ENCODE peak calls at places on chromosomes 2 and 18, in four cellular contexts. One of them, this sample, is unnamed.

GRCh38 chr18:59386909-59387515 is 27.9 kb upstream of the LMAN1 start:
- DNase-seq in K562: no peak
- DNase-seq in GM12878: no peak
- DNase-seq in HepG2: no peak
- DNase-seq in this sample: no peak

GRCh38 chr2:100228967-100229366 is 86.6 kb upstream of the AFF3 start:
- DNase-seq in K562: no peak
- DNase-seq in HepG2: no peak
- DNase-seq in GM12878: no peak
- DNase-seq in this sample: no peak

GRCh38 chr18:77248873-77249582 is 620 bp upstream of the GALR1 start:
- DNase-seq in K562: no peak
- DNase-seq in GM12878: no peak
- DNase-seq in HepG2: no peak
- DNase-seq in this sample: no peak

GRCh38 chr2:235206399-235206798 is 254.6 kb downstream of the SH3BP4 start:
- DNase-seq in GM12878: no peak
- DNase-seq in K562: no peak
- DNase-seq in HepG2: no peak
- DNase-seq in this sample: no peak

GRCh38 chr2:66236816-66237469 is 198.0 kb upstream of the MEIS1 start:
- DNase-seq in HepG2: no peak
- DNase-seq in K562: no peak
- DNase-seq in GM12878: no peak
- DNase-seq in this sample: no peak

GRCh38 chr2:72947947-72948346 is 30.6 kb downstream of the EMX1 start:
- DNase-seq in HepG2: no peak
- DNase-seq in K562: no peak
- DNase-seq in GM12878: no peak
- DNase-seq in this sample: no peak

GRCh38 chr2:177784449-177784845 is 288.1 kb downstream of the PDE11A start:
- DNase-seq in GM12878: no peak
- DNase-seq in K562: no peak
- DNase-seq in HepG2: no peak
- DNase-seq in this sample: no peak

GRCh38 chr18:13427354-13427753 is 208.8 kb downstream of the LDLRAD4 start:
- DNase-seq in K562: no peak
- DNase-seq in HepG2: no peak
- DNase-seq in GM12878: no peak
- DNase-seq in this sample: no peak

GRCh38 chr2:223970343-223971128 is 13.3 kb downstream of the MRPL44 start:
- DNase-seq in HepG2: peak
- DNase-seq in GM12878: no peak
- DNase-seq in K562: peak
- DNase-seq in this sample: no peak

GRCh38 chr2:128380061-128380889 is 61.6 kb upstream of the HS6ST1 start:
- DNase-seq in HepG2: no peak
- DNase-seq in K562: no peak
- DNase-seq in GM12878: no peak
- DNase-seq in this sample: peak

GRCh38 chr2:147913701-147914480 is 69.1 kb downstream of the ACVR2A start:
- DNase-seq in K562: no peak
- DNase-seq in HepG2: no peak
- DNase-seq in GM12878: no peak
- DNase-seq in this sample: no peak
- TF ChIP-seq CBFB in K562: no peak
- TF ChIP-seq CBFB in HepG2: no peak
- TF ChIP-seq CBFB in GM12878: no peak
- TF ChIP-seq CBFB in this sample: no peak

GRCh38 chr2:43345872-43346271 is 119.5 kb upstream of the ZFP36L2 start:
- DNase-seq in HepG2: no peak
- DNase-seq in K562: no peak
- DNase-seq in GM12878: no peak
- DNase-seq in this sample: no peak

GRCh38 chr2:43345391-43345813 is 119.0 kb upstream of the ZFP36L2 start:
- DNase-seq in HepG2: no peak
- DNase-seq in K562: no peak
- DNase-seq in GM12878: no peak
- DNase-seq in this sample: no peak

GRCh38 chr2:43344911-43345373 is 118.5 kb upstream of the ZFP36L2 start:
- DNase-seq in GM12878: no peak
- DNase-seq in HepG2: no peak
- DNase-seq in K562: peak
- DNase-seq in this sample: no peak

GRCh38 chr2:43341959-43342757 is 115.8 kb upstream of the ZFP36L2 start:
- DNase-seq in HepG2: no peak
- DNase-seq in GM12878: no peak
- DNase-seq in K562: no peak
- DNase-seq in this sample: no peak

DNA sequence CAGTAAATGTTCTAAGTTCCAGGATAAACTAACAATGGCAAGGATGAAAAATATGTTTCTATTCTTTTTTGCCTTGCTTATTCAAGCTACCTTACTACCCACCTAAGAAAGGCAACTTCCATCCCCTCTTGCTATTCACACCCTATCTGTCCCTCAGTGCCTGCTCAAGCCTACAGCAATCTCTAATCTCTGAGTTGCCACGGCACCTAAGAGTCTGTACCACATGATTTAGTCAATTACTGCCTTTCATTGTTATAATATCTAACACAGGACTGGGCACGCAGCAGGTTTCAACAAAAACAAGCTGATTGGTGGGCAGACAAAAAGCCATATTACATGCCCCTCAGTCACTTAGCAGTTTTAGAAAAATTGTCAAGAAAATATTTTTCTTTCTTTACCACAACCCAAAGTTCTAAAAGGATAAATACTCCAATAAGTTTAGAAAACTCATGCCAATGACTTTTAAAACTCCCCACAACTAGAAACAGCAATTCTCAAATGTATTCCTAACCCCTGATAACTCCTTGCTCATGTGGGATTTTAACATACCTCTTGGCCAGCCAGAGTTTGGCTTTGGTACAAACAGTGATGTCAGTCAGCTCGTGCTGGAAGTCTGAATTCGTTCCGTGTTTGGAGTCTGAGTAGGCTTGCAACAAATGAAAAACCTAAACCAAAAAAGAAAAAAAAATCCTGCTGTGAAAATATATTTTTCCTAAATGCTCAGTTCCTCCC is 117.3 kb upstream of the ZFP36L2 start:
- DNase-seq in GM12878: no peak
- DNase-seq in HepG2: no peak
- DNase-seq in K562: no peak
- DNase-seq in this sample: no peak
- TF ChIP-seq CREB1 in GM12878: no peak
- TF ChIP-seq CREB1 in HepG2: no peak
- TF ChIP-seq CREB1 in K562: no peak
- TF ChIP-seq CREB1 in this sample: no peak

GRCh38 chr2:224999784-225000183 is 42.5 kb downstream of the DOCK10 start:
- DNase-seq in HepG2: no peak
- DNase-seq in GM12878: no peak
- DNase-seq in K562: no peak
- DNase-seq in this sample: no peak

GRCh38 chr2:224995419-224995818 is 46.8 kb downstream of the DOCK10 start:
- DNase-seq in K562: no peak
- DNase-seq in HepG2: no peak
- DNase-seq in GM12878: no peak
- DNase-seq in this sample: no peak

GRCh38 chr2:225002039-225002655 is 40.1 kb downstream of the DOCK10 start:
- DNase-seq in HepG2: peak
- DNase-seq in K562: peak
- DNase-seq in GM12878: peak
- DNase-seq in this sample: peak

GRCh38 chr2:224994221-224994843 is 47.9 kb downstream of the DOCK10 start:
- DNase-seq in GM12878: no peak
- DNase-seq in K562: no peak
- DNase-seq in HepG2: no peak
- DNase-seq in this sample: no peak

GRCh38 chr2:224997802-224998201 is 44.5 kb downstream of the DOCK10 start:
- DNase-seq in K562: no peak
- DNase-seq in GM12878: no peak
- DNase-seq in HepG2: no peak
- DNase-seq in this sample: no peak
- TF ChIP-seq CBFB in K562: no peak
- TF ChIP-seq CBFB in GM12878: no peak
- TF ChIP-seq CBFB in HepG2: no peak
- TF ChIP-seq CBFB in this sample: no peak

GRCh38 chr2:232525796-232526195 is at the start of gene CHRND:
- DNase-seq in HepG2: peak
- DNase-seq in GM12878: no peak
- DNase-seq in K562: no peak
- DNase-seq in this sample: no peak

GRCh38 chr2:232529806-232530547 is 4.0 kb downstream of the CHRND start:
- DNase-seq in HepG2: no peak
- DNase-seq in GM12878: no peak
- DNase-seq in K562: no peak
- DNase-seq in this sample: peak

GRCh38 chr2:232526296-232527055 is 516 bp downstream of the CHRND start:
- DNase-seq in GM12878: no peak
- DNase-seq in HepG2: no peak
- DNase-seq in K562: no peak
- DNase-seq in this sample: no peak

GRCh38 chr2:232528746-232529445 is 2.9 kb downstream of the CHRND start:
- DNase-seq in K562: no peak
- DNase-seq in GM12878: no peak
- DNase-seq in HepG2: no peak
- DNase-seq in this sample: no peak

DNA sequence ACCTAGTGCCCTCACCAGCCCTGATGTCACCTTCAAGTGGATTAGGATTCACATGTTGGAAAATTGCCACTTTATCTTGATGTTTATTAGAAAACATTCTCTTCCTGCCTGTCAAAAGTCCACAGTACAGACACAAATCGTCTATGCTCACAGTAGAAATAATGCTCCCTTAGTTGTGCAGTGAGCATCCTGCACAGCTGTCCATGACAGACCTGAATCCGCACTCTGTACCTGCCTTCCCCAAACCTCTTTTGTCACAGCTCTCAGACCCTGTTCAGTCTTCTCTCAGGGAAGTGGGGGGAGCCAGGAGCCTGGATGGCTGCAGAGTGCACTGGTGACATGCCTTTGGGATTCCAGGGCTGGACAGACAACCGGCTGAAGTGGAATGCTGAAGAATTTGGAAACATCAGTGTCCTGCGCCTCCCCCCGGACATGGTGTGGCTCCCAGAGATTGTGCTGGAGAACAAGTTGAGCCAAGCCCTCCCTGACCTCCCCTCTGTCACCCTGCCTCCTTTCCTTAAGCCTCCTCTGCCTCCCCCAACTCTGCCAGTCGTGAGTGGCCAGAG is 2.0 kb downstream of the CHRND start:
- DNase-seq in GM12878: no peak
- DNase-seq in K562: no peak
- DNase-seq in HepG2: no peak
- DNase-seq in this sample: no peak
- TF ChIP-seq CREB1 in GM12878: no peak
- TF ChIP-seq CREB1 in K562: no peak
- TF ChIP-seq CREB1 in HepG2: no peak
- TF ChIP-seq CREB1 in this sample: no peak

GRCh38 chr2:240893363-240893828 is 2.6 kb downstream of the MAB21L4 start:
- DNase-seq in GM12878: no peak
- DNase-seq in K562: no peak
- DNase-seq in HepG2: no peak
- DNase-seq in this sample: no peak
- TF ChIP-seq CBFB in GM12878: no peak
- TF ChIP-seq CBFB in K562: no peak
- TF ChIP-seq CBFB in HepG2: no peak
- TF ChIP-seq CBFB in this sample: no peak

DNA sequence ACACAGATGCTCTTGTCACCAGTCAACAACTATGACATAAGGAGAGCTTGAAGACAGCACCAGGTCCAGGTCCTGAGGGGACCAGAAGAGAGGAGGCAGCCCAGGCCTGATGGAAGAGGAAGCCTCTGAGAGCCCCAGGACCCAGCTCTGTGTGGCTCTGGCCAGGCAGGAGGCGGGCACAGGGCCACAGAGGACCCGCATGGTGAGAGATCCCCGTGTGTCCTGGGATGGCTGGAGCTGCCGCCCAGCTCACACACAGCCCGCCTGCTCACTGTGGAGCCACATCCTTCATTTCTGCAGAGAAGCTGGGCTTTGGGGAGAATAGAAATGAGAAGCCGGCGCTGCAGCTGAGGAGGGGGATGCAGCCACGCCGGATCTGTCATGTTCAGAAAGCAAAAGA is 307.4 kb upstream of the MYT1L start:
- DNase-seq in HepG2: no peak
- DNase-seq in K562: no peak
- DNase-seq in GM12878: no peak
- DNase-seq in this sample: no peak
- TF ChIP-seq CREB1 in HepG2: no peak
- TF ChIP-seq CREB1 in K562: no peak
- TF ChIP-seq CREB1 in GM12878: no peak
- TF ChIP-seq CREB1 in this sample: no peak

GRCh38 chr2:207770602-207771404 is 1.1 kb upstream of the FZD5 start:
- DNase-seq in HepG2: no peak
- DNase-seq in GM12878: no peak
- DNase-seq in K562: no peak
- DNase-seq in this sample: peak

GRCh38 chr2:207775471-207775870 is 5.8 kb upstream of the FZD5 start:
- DNase-seq in GM12878: no peak
- DNase-seq in HepG2: peak
- DNase-seq in K562: no peak
- DNase-seq in this sample: no peak

GRCh38 chr2:207771421-207771820 is 1.7 kb upstream of the FZD5 start:
- DNase-seq in GM12878: no peak
- DNase-seq in K562: no peak
- DNase-seq in HepG2: no peak
- DNase-seq in this sample: no peak

GRCh38 chr2:207772081-207772843 is 2.6 kb upstream of the FZD5 start:
- DNase-seq in GM12878: no peak
- DNase-seq in HepG2: no peak
- DNase-seq in K562: peak
- DNase-seq in this sample: peak

GRCh38 chr2:207772844-207773205 is 3.1 kb upstream of the FZD5 start:
- DNase-seq in HepG2: no peak
- DNase-seq in K562: no peak
- DNase-seq in GM12878: no peak
- DNase-seq in this sample: no peak
- TF ChIP-seq CBFB in HepG2: no peak
- TF ChIP-seq CBFB in K562: no peak
- TF ChIP-seq CBFB in GM12878: no peak
- TF ChIP-seq CBFB in this sample: no peak

GRCh38 chr2:133063792-133064191 is 393.8 kb upstream of the LYPD1 start:
- DNase-seq in HepG2: no peak
- DNase-seq in K562: no peak
- DNase-seq in GM12878: no peak
- DNase-seq in this sample: peak
- TF ChIP-seq CREB1 in HepG2: no peak
- TF ChIP-seq CREB1 in K562: no peak
- TF ChIP-seq CREB1 in GM12878: no peak
- TF ChIP-seq CREB1 in this sample: no peak

This sample was measured in WTC11.